ENCODE peak calls at places on chromosomes 12 and 14, in six cellular contexts. H is Panc1, P is BE2C, A is IMR-90, F is type B pancreatic cell, L is neural progenitor cell. I is an unnamed sample.

GRCh38 chr12:4005851-4006400 is 132.7 kb upstream of the PARP11 start:
- DNase-seq in L (no peak), P (no peak), A (no peak), H (no peak), F (no peak), I (no peak)

GRCh38 chr14:56331815-56332214 is 213.6 kb downstream of the PELI2 start:
- DNase-seq in L (no peak), P (peak; percentile 74), H (no peak), F (no peak), A (peak; percentile 39), I (no peak)

GRCh38 chr14:69043007-69043444 is 63.9 kb upstream of the ACTN1 start:
- DNase-seq in H (no peak), A (no peak), L (no peak), F (no peak), P (peak; percentile 56), I (no peak)

GRCh38 chr14:100165376-100165775 is 5.9 kb upstream of the DEGS2 start:
- DNase-seq in F (no peak), H (no peak), A (no peak), P (no peak), L (no peak), I (no peak)

GRCh38 chr14:55377236-55377635 is 34.4 kb downstream of the ATG14 start:
- DNase-seq in P (no peak), H (no peak), A (no peak), L (no peak), F (no peak), I (no peak)

GRCh38 chr12:105235299-105235746 is 651 bp downstream of the APPL2 start:
- DNase-seq in F (no peak), A (peak; percentile 26), L (peak; percentile 12), P (no peak), H (no peak), I (peak; percentile 22)

GRCh38 chr14:92280554-92281262 is 42.3 kb upstream of the SLC24A4 start:
- DNase-seq in L (no peak), H (no peak), P (no peak), F (no peak), A (no peak), I (peak; percentile 29)

GRCh38 chr12:38905480-38906351 is at the start of gene CPNE8:
- DNase-seq in L (peak; percentile 75), A (no peak), P (peak; percentile 94), F (no peak), H (peak; percentile 57), I (peak; percentile 75)

GRCh38 chr12:2118061-2118460 is 65.3 kb downstream of the CACNA1C start:
- DNase-seq in H (no peak), A (no peak), L (no peak), F (no peak), P (no peak), I (no peak)

GRCh38 chr14:70087380-70087697 is 101.4 kb downstream of the SLC8A3 start:
- DNase-seq in H (no peak), A (no peak), F (no peak), L (no peak), P (no peak), I (no peak)

GRCh38 chr14:100733152-100733850 is 6.6 kb downstream of the DLK1 start:
- DNase-seq in F (no peak), H (no peak), L (no peak), P (no peak), A (no peak), I (no peak)

GRCh38 chr12:64083285-64084210 is 138.5 kb downstream of the KICS2 start:
- DNase-seq in H (no peak), A (peak; percentile 95), P (peak; percentile 71), L (no peak), F (no peak), I (no peak)

GRCh38 chr12:44780221-44780770 is 95.8 kb downstream of the NELL2 start:
- DNase-seq in F (no peak), P (no peak), H (no peak), A (no peak), L (no peak), I (no peak)

GRCh38 chr12:7142809-7143465 is 12.8 kb downstream of the CLSTN3 start:
- DNase-seq in P (no peak), A (no peak), L (no peak), H (no peak), F (no peak), I (no peak)

GRCh38 chr12:5003025-5003666 is 40.5 kb upstream of the KCNA5 start:
- DNase-seq in P (peak; percentile 61), H (peak; percentile 69), F (peak; percentile 76), A (peak; percentile 50), L (peak; percentile 84), I (peak; percentile 73)

GRCh38 chr14:33186656-33187055 is 248.0 kb downstream of the NPAS3 start:
- DNase-seq in A (no peak), H (no peak), F (no peak), P (no peak), L (no peak), I (no peak)

GRCh38 chr14:57199911-57200310 is 68.8 kb downstream of the EXOC5 start:
- DNase-seq in F (no peak), L (no peak), A (peak; percentile 79), H (no peak), P (no peak), I (no peak)

GRCh38 chr12:28776913-28777312 is 372.2 kb upstream of the FAR2 start:
- DNase-seq in P (no peak), H (no peak), L (no peak), F (no peak), A (no peak), I (no peak)

GRCh38 chr12:106247731-106248176 is at the start of gene CKAP4:
- DNase-seq in A (peak; percentile 82), L (peak; percentile 92), P (peak; percentile 82), F (no peak), H (no peak), I (peak; percentile 95)

GRCh38 chr12:124248862-124249825 is 45.7 kb upstream of the RFLNA start:
- DNase-seq in F (no peak), A (no peak), L (no peak), P (no peak), H (no peak), I (no peak)

GRCh38 chr12:96719671-96720362 is 187.2 kb upstream of the NEDD1 start:
- DNase-seq in P (no peak), A (peak; percentile 40), L (no peak), F (no peak), H (no peak), I (peak; percentile 60)

GRCh38 chr12:55700255-55701018 is 7.3 kb downstream of the ITGA7 start:
- DNase-seq in P (peak; percentile 40), H (no peak), F (no peak), A (peak; percentile 39), L (no peak), I (no peak)

GRCh38 chr12:65824314-65824563 is at the start of gene HMGA2:
- DNase-seq in F (peak; percentile 81), L (no peak), A (peak; percentile 84), P (peak; percentile 7), H (peak; percentile 67), I (no peak)

GRCh38 chr12:12734561-12735071 is 17.4 kb downstream of the CDKN1B start:
- DNase-seq in F (no peak), A (peak; percentile 75), H (no peak), P (no peak), L (no peak), I (no peak)

GRCh38 chr14:54981698-54982097 is 45.2 kb downstream of the WDHD1 start:
- DNase-seq in P (no peak), F (no peak), A (peak; percentile 22), L (no peak), H (no peak), I (no peak)

GRCh38 chr12:113697646-113698504 is 226.2 kb upstream of the LHX5 start:
- DNase-seq in P (no peak), A (no peak), H (no peak), L (peak; percentile 31), F (no peak), I (no peak)

DNA sequence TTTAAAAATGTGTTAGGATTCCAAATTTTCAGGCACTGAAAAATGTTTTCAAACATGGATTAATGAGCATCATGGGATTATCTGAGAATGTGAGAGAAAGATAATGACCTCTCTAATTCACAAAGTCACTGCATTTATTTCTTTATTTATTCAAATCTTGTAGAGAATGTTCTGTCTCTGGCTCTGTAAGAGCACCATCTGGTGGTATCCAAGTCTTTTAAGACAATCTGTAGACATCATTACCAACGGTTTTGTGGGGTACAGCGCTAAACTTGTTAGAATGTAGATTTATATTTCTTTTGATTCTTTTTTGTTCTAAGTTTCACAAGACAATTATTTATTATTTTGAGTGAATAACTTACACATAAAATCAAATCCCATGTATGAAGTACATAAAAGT is 956.0 kb upstream of the NOVA1 start:
- DNase-seq in H (no peak), P (no peak), F (no peak), L (peak; percentile 32), A (no peak), I (no peak)
- TF ChIP-seq CTCF in H (peak; percentile 17), P (peak; percentile 15), F (peak; percentile 59), L (peak; percentile 49), A (no peak), I (no peak)

DNA sequence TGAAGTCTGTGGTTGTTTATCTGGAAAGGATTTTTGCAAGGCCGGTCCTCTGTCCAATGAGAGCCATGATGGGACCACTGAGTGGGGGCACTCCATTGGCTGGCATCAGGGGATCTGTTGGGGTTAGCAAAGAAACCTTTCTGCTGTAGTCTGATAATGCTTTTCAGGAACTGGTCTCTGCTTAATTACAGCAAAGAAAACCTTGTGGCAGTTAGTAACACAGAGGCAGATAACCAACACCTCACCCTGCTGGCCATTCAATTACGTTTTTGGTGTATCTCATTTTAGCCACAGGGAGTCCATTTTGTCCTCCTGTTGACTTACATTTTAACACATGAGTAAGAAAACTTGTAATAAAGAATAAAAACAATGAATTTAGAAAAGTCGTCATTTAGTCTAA is 629.3 kb upstream of the MDGA2 start:
- DNase-seq in P (no peak), A (no peak), L (no peak), F (no peak), H (no peak), I (no peak)
- TF ChIP-seq CTCF in P (no peak), A (no peak), L (no peak), F (no peak), H (no peak), I (no peak)

GRCh38 chr12:94625531-94625930 is 24.8 kb downstream of the TMCC3 start:
- DNase-seq in H (no peak), F (no peak), A (no peak), P (no peak), L (no peak), I (no peak)
- TF ChIP-seq CTCF in H (no peak), F (no peak), A (no peak), P (no peak), L (no peak), I (no peak)

GRCh38 chr12:18706798-18707197 is 31.0 kb downstream of the PLCZ1 start:
- DNase-seq in F (no peak), A (no peak), L (no peak), P (no peak), H (no peak), I (no peak)
- TF ChIP-seq CTCF in F (no peak), A (no peak), L (no peak), P (no peak), H (no peak), I (no peak)

DNA sequence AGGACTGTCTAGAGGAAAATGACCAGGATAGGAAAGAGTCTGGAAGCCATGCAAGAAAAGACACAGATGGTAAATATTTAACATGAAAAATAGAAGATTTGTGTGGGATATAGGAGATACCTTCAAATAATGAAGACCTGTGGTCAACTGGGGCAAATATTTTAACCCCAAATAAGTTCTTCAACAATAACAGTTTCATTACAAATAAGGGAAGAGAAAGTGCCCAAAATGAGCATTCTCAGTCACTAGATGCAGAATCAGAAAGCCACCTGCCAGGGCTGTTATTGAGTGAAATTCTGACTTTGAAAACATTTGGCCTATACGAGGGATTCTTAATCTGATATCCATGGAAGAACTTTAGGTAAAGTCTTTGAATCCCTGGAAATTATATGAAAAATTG is 231.2 kb upstream of the PLEKHG7 start:
- DNase-seq in A (no peak), P (no peak), L (no peak), F (no peak), H (no peak), I (no peak)
- TF ChIP-seq CTCF in A (no peak), P (no peak), L (no peak), F (no peak), H (no peak), I (no peak)